ENCODE peak calls at places on chromosome 17, in eight cellular contexts. K is AG04449, S is K562, C is AG10803, F is A673, T is lower leg skin, Y is cardiac muscle cell, P is HFFc6. A is an unnamed sample.

GRCh38 chr17:39036009-39036408 is 68.8 kb upstream of the FBXO47 start:
- DNase-seq in K (no peak), S (peak), C (no peak), F (no peak), T (no peak), Y (no peak), P (no peak), A (no peak)

GRCh38 chr17:16986391-16986790 is 14.5 kb upstream of the TNFRSF13B start:
- DNase-seq in K (no peak), S (no peak), C (no peak), F (peak), T (no peak), Y (peak), P (no peak), A (no peak)

GRCh38 chr17:1724869-1725641 is 551 bp downstream of the WDR81 start:
- DNase-seq in K (no peak), S (no peak), C (no peak), F (peak), T (no peak), Y (no peak), P (no peak), A (no peak)

GRCh38 chr17:57096472-57097198 is 11.6 kb downstream of the AKAP1 start:
- DNase-seq in K (no peak), S (no peak), C (no peak), F (no peak), T (no peak), Y (no peak), P (no peak), A (no peak)

GRCh38 chr17:15220785-15221184 is 44.3 kb downstream of the PMP22 start:
- DNase-seq in K (peak), S (no peak), C (peak), F (no peak), T (no peak), Y (peak), P (no peak), A (no peak)

GRCh38 chr17:45740553-45741330 is 43.4 kb upstream of the CRHR1 start:
- DNase-seq in K (no peak), S (peak), C (peak), F (peak), T (no peak), Y (peak), P (peak), A (no peak)

GRCh38 chr17:78069695-78070094 is 58.9 kb downstream of the TMC6 start:
- DNase-seq in K (no peak), S (no peak), C (no peak), F (no peak), T (no peak), Y (no peak), P (no peak), A (no peak)

GRCh38 chr17:50546701-50547034 is 306 bp upstream of the SPATA20 start:
- DNase-seq in K (no peak), S (no peak), C (no peak), F (no peak), T (no peak), Y (no peak), P (no peak), A (no peak)

GRCh38 chr17:21218101-21218500 is 4.1 kb upstream of the TMEM11 start:
- DNase-seq in K (no peak), S (no peak), C (no peak), F (peak), T (no peak), Y (peak), P (no peak), A (no peak)

GRCh38 chr17:73545633-73546032 is 98.6 kb downstream of the SDK2 start:
- DNase-seq in K (no peak), S (no peak), C (no peak), F (no peak), T (no peak), Y (no peak), P (no peak), A (no peak)

GRCh38 chr17:59617141-59617757 is 2.4 kb upstream of the CLTC start:
- DNase-seq in K (no peak), S (no peak), C (no peak), F (no peak), T (no peak), Y (no peak), P (no peak), A (no peak)

GRCh38 chr17:20235747-20236146 is 226.6 kb downstream of the SPECC1 start:
- DNase-seq in K (no peak), S (no peak), C (no peak), F (no peak), T (no peak), Y (no peak), P (no peak), A (no peak)

GRCh38 chr17:44008205-44008909 is 3.9 kb downstream of the NAGS start:
- DNase-seq in K (no peak), S (no peak), C (no peak), F (no peak), T (no peak), Y (no peak), P (no peak), A (no peak)

GRCh38 chr17:76547183-76547641 is 7.4 kb downstream of the PRCD start:
- DNase-seq in K (no peak), S (peak), C (peak), F (peak), T (no peak), Y (peak), P (peak), A (peak)

GRCh38 chr17:82416264-82416663 is 1.9 kb upstream of the HEXD start:
- DNase-seq in K (no peak), S (no peak), C (no peak), F (no peak), T (no peak), Y (no peak), P (no peak), A (no peak)

GRCh38 chr17:82416771-82417170 is 1.4 kb upstream of the HEXD start:
- DNase-seq in K (no peak), S (no peak), C (no peak), F (no peak), T (no peak), Y (no peak), P (no peak), A (no peak)

GRCh38 chr17:82415786-82416185 is 2.4 kb upstream of the HEXD start:
- DNase-seq in K (no peak), S (no peak), C (no peak), F (no peak), T (no peak), Y (no peak), P (no peak), A (no peak)

GRCh38 chr17:82419471-82419995 is 1.1 kb upstream of the OGFOD3 start:
- DNase-seq in K (no peak), S (no peak), C (no peak), F (no peak), T (no peak), Y (no peak), P (no peak), A (no peak)

GRCh38 chr17:82418001-82418986 is at the start of the genes HEXD and OGFOD3:
- DNase-seq in K (no peak), S (peak), C (peak), F (peak), T (no peak), Y (peak), P (peak), A (peak)
- TF ChIP-seq CTCF in K (no peak), S (no peak), C (no peak), F (no peak), T (no peak), Y (no peak), P (no peak), A (no peak)

GRCh38 chr17:79369001-79369400 is 241.8 kb downstream of the RBFOX3 start:
- DNase-seq in K (no peak), S (no peak), C (no peak), F (no peak), T (no peak), Y (no peak), P (no peak), A (no peak)

GRCh38 chr17:79368521-79368920 is 242.3 kb downstream of the RBFOX3 start:
- DNase-seq in K (no peak), S (no peak), C (no peak), F (no peak), T (no peak), Y (no peak), P (no peak), A (no peak)

GRCh38 chr17:79370126-79370525 is 240.7 kb downstream of the RBFOX3 start:
- DNase-seq in K (no peak), S (no peak), C (no peak), F (no peak), T (no peak), Y (no peak), P (no peak), A (no peak)

GRCh38 chr17:79370594-79370993 is 240.3 kb downstream of the RBFOX3 start:
- DNase-seq in K (no peak), S (no peak), C (no peak), F (no peak), T (no peak), Y (no peak), P (no peak), A (no peak)

GRCh38 chr17:79369532-79369931 is 241.3 kb downstream of the RBFOX3 start:
- DNase-seq in K (no peak), S (no peak), C (no peak), F (no peak), T (no peak), Y (no peak), P (no peak), A (no peak)
- TF ChIP-seq CTCF in K (no peak), S (no peak), C (no peak), F (no peak), T (no peak), Y (no peak), P (no peak), A (no peak)

DNA sequence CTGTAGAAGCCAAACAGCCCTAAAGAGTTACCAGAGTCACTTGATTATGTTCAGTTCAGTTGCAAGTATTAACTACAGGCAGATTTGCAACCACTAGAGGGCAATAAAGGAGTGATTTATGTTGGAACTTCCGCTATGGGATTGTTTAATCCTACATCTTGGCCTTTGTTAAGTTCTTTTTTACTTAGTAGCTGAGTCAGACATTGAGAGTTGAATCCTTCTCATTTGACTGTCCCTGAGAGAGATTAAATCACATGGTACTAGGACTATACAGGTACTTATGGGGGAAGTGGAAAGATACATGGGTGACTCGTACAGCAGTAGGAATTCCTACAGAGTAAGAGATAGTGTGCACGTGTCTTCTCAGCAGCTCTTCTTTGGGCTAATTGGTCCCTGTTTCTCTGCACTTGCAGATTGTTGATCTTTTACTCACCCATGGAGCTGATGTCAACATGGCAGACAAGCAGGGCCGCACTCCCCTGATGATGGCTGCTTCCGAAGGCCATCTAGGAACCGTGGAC is 40.3 kb downstream of the CYB561 start:
- DNase-seq in K (peak), S (peak), C (peak), F (peak), T (no peak), Y (peak), P (peak), A (no peak)
- TF ChIP-seq CTCF in K (peak), S (peak), C (peak), F (peak), T (no peak), Y (peak), P (peak), A (peak)

DNA sequence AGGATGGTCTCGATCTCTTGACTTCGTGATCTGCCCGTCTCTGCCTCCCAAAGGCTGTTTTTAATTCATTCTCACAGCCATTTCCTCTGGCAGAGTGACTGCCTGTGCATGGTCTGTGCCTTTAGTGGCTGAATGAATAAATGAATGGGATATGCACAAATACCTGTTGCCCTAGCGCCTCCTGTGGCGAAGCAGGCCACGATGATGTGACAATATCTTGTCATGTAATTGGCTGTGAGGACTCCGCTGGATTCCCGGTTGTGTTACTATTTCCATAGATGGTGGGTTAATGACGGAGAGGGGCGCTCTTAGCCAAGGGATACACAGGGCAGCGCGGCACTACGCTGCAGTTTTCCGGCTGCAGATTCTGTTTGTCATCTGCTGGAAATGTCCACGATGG is 26.8 kb upstream of the ENDOV start:
- DNase-seq in K (no peak), S (no peak), C (no peak), F (no peak), T (no peak), Y (no peak), P (no peak), A (no peak)
- TF ChIP-seq CTCF in K (no peak), S (no peak), C (no peak), F (peak), T (no peak), Y (no peak), P (peak), A (no peak)

A was measured in mesothelial cell of epicardium.